ENCODE peak calls at places on chromosomes 2 and 18, in five cellular contexts. L, I, J, B and Y are unnamed samples.

GRCh38 chr18:32840962-32841361 is 68.1 kb upstream of the KLHL14 start:
- DNase-seq in J (no peak), L (no peak), I (no peak), B (no peak), Y (no peak)

GRCh38 chr2:152489364-152489763 is 154.4 kb downstream of the FMNL2 start:
- DNase-seq in B (no peak), L (no peak), J (no peak), I (no peak), Y (no peak)

GRCh38 chr2:195319112-195319460 is 337.9 kb upstream of the SLC39A10 start:
- DNase-seq in L (no peak), I (peak), B (peak), J (no peak), Y (peak)

GRCh38 chr2:57848723-57849122 is 197.9 kb upstream of the VRK2 start:
- DNase-seq in L (no peak), J (no peak), B (no peak), I (no peak), Y (no peak)

GRCh38 chr18:9716375-9716774 is 8.3 kb downstream of the RAB31 start:
- DNase-seq in J (no peak), B (no peak), L (no peak), I (no peak), Y (no peak)

GRCh38 chr2:26849056-26850001 is 1.4 kb downstream of the DPYSL5 start:
- DNase-seq in L (no peak), B (no peak), J (no peak), I (no peak), Y (no peak)

GRCh38 chr2:101725515-101726192 is 28.1 kb downstream of the MAP4K4 start:
- DNase-seq in I (no peak), B (no peak), L (no peak), J (no peak), Y (no peak)

GRCh38 chr2:191189112-191189635 is 38.4 kb upstream of the STAT4 start:
- DNase-seq in B (no peak), I (no peak), L (no peak), J (no peak), Y (no peak)

GRCh38 chr2:129459881-129460280 is 519.6 kb upstream of the RAB6C start:
- DNase-seq in L (no peak), B (no peak), J (no peak), I (no peak), Y (no peak)

GRCh38 chr2:148103946-148104345 is 83.1 kb downstream of the MBD5 start:
- DNase-seq in J (no peak), B (no peak), L (no peak), I (no peak), Y (no peak)

GRCh38 chr2:241445426-241445825 is 63.0 kb downstream of the STK25 start:
- DNase-seq in L (no peak), I (no peak), J (no peak), B (no peak), Y (no peak)

GRCh38 chr18:25253136-25253535 is 98.8 kb downstream of the ZNF521 start:
- DNase-seq in L (no peak), B (no peak), J (no peak), I (no peak), Y (no peak)

GRCh38 chr2:201411421-201411820 is 39.8 kb downstream of the TRAK2 start:
- DNase-seq in B (peak), L (no peak), J (no peak), I (no peak), Y (no peak)

GRCh38 chr18:62183578-62184195 is 3.2 kb downstream of the PIGN start:
- DNase-seq in I (peak), J (peak), B (peak), L (peak), Y (peak)

GRCh38 chr2:79235135-79235534 is 75.6 kb upstream of the REG3A start:
- DNase-seq in I (no peak), B (no peak), L (no peak), J (peak), Y (no peak)

GRCh38 chr2:175808858-175809257 is 193.2 kb downstream of the LNPK start:
- DNase-seq in L (no peak), B (no peak), J (no peak), I (no peak), Y (no peak)

GRCh38 chr2:27844821-27845255 is 45.3 kb downstream of the RBKS start:
- DNase-seq in L (no peak), J (no peak), B (peak), I (no peak), Y (peak)

GRCh38 chr18:79816981-79817606 is 19.4 kb downstream of the KCNG2 start:
- DNase-seq in I (no peak), L (no peak), B (no peak), J (no peak), Y (no peak)

GRCh38 chr18:63980896-63981454 is 11.1 kb downstream of the SERPINB8 start:
- DNase-seq in J (no peak), B (no peak), I (no peak), L (no peak), Y (no peak)

GRCh38 chr2:102736174-102736606 is 25.6 kb upstream of the TMEM182 start:
- DNase-seq in I (peak), L (peak), B (peak), J (peak), Y (peak)

GRCh38 chr2:229118336-229118735 is 152.8 kb downstream of the PID1 start:
- DNase-seq in J (no peak), L (no peak), I (no peak), B (no peak), Y (peak)

GRCh38 chr2:119433636-119434327 is 2.1 kb downstream of the TMEM37 start:
- DNase-seq in J (peak), I (no peak), L (no peak), B (no peak), Y (no peak)

GRCh38 chr2:45964226-45964841 is 312.9 kb downstream of the PRKCE start:
- DNase-seq in J (peak), L (peak), B (peak), I (peak), Y (peak)

GRCh38 chr2:234050455-234051135 is at the start of gene SPP2:
- DNase-seq in L (no peak), J (no peak), B (no peak), I (no peak), Y (peak)

GRCh38 chr2:27954771-27955384 is 64.3 kb downstream of the BABAM2 start:
- DNase-seq in L (peak), B (peak), J (peak), I (peak), Y (peak)

GRCh38 chr2:189421644-189422043 is 19.6 kb upstream of the WDR75 start:
- DNase-seq in J (no peak), L (no peak), B (peak), I (peak), Y (peak)

DNA sequence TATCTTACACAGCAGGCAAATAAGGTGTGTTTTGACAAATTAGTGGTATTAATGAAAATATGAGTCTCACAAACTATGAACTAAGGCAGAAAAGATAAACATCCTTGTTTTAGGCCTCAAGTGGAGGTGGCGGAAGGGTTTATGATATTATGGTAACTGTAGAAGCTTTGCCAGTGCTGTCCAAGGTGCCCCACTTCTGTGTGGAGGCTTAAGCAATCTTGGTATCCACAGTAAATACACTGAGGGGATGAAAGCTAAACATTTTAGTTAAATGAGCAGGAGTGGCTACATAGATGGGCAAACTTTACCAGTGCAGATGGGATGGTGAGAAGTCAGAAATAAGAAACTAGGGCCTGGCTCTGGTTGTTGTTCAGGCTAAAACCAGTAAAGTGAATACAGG is 84.7 kb downstream of the BARD1 start:
- DNase-seq in L (no peak), B (no peak), J (no peak), I (no peak), Y (no peak)
- H3K27ac ChIP-seq in L (no peak), B (no peak), J (no peak), I (no peak), Y (no peak)

DNA sequence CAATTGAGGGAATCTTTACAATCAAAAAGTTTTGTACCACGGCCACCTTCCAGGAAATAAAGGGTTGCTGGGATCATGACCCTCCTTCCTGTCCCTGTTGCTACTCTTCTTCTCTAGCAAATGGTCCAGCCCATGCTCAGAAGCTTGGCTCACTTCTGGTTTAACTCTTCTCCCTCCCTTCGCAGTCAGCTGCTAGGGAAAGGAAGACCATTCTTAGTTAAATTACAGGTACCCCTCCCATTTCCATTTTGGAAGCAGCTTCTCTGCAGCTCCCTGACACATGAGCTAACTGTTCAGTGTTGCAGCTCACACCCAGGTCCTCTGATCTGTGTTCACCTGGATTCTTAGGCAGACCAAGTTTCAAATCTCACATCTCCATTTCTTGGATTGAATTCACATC is 100.3 kb downstream of the DOCK10 start:
- DNase-seq in J (no peak), B (no peak), I (no peak), L (no peak), Y (no peak)
- H3K4me2 ChIP-seq in J (no peak), B (no peak), I (no peak), L (no peak), Y (no peak)

GRCh38 chr2:73995810-73996209 is 11.1 kb downstream of the TET3 start:
- DNase-seq in L (no peak), J (no peak), B (no peak), I (no peak), Y (no peak)
- TF ChIP-seq CTCF in L (no peak), J (peak), B (no peak), I (no peak), Y (no peak)

GRCh38 chr2:18600255-18600613 is 10.9 kb upstream of the NT5C1B start:
- DNase-seq in J (no peak), I (no peak), B (no peak), L (no peak), Y (no peak)
- H3K27ac ChIP-seq in J (no peak), I (no peak), B (no peak), L (no peak), Y (no peak)

GRCh38 chr2:216281881-216282280 is 90.4 kb downstream of the MARCHF4 start:
- DNase-seq in I (no peak), J (no peak), B (no peak), L (no peak), Y (no peak)
- H3K4me2 ChIP-seq in I (no peak), J (no peak), B (no peak), L (no peak), Y (no peak)

GRCh38 chr2:111119847-111120252 is 864 bp upstream of the BCL2L11 start:
- DNase-seq in I (no peak), L (no peak), B (no peak), J (no peak), Y (no peak)

GRCh38 chr2:111121873-111122630 is 1.3 kb downstream of the BCL2L11 start:
- DNase-seq in J (peak), I (peak), L (peak), B (peak), Y (peak)

GRCh38 chr2:111120253-111121027 is at the start of gene BCL2L11:
- DNase-seq in L (peak), B (peak), J (peak), I (peak), Y (peak)

GRCh38 chr2:111122631-111123421 is 2.1 kb downstream of the BCL2L11 start:
- DNase-seq in L (peak), B (peak), J (peak), I (peak), Y (peak)

DNA sequence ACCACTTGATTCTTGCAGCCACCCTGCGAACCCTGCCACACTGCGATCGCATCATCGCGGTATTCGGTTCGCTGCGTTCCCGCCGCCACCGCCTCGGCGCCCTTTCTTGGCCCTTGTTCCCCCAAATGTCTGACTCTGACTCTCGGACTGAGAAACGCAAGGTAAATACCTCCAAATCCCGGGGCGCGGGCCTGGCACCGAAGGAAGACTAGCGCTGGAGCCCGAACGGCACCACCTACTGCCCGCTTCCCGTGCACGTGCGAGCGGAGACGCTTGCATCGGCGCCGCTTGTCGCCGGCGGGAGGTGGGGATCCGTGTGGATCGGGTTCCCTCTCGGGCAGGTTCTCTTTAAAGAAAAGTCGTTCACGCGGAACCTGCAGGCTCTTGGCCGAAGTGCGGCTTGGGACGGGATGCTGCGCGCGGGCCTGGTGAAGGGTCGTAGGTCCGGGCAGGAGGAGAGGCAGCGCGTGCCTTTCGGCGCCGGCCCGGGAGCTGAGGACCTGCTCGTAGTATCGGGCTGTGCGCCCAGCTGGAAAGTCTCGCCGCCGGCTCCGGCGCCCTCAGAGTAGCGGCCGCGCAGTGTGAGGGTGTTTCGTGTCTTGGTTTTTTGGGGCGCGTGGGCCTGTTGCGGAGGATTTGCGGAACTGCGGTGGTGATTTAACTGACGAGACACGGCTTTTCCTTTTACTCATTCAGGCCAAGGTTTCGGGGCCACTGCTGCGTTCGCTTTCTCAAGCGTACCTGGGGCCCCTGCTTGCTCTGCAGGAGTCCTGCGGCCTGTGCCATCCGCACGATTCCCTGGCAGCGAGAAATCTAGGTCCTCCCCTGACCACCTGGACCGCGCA is 536 bp downstream of the BCL2L11 start:
- DNase-seq in I (peak), L (peak), J (peak), B (no peak), Y (no peak)
- TF ChIP-seq CTCF in I (no peak), L (peak), J (no peak), B (no peak), Y (no peak)

GRCh38 chr2:178834086-178834485 is 26.9 kb upstream of the TTN start:
- DNase-seq in L (no peak), J (no peak), B (no peak), I (no peak), Y (no peak)

GRCh38 chr2:178833382-178833781 is 26.2 kb upstream of the TTN start:
- DNase-seq in J (no peak), B (no peak), L (no peak), I (no peak), Y (no peak)

GRCh38 chr2:178836807-178837206 is 29.6 kb upstream of the TTN start:
- DNase-seq in B (no peak), I (no peak), L (no peak), J (no peak), Y (no peak)
- H3K27ac ChIP-seq in B (no peak), I (no peak), L (no peak), J (no peak), Y (no peak)

DNA sequence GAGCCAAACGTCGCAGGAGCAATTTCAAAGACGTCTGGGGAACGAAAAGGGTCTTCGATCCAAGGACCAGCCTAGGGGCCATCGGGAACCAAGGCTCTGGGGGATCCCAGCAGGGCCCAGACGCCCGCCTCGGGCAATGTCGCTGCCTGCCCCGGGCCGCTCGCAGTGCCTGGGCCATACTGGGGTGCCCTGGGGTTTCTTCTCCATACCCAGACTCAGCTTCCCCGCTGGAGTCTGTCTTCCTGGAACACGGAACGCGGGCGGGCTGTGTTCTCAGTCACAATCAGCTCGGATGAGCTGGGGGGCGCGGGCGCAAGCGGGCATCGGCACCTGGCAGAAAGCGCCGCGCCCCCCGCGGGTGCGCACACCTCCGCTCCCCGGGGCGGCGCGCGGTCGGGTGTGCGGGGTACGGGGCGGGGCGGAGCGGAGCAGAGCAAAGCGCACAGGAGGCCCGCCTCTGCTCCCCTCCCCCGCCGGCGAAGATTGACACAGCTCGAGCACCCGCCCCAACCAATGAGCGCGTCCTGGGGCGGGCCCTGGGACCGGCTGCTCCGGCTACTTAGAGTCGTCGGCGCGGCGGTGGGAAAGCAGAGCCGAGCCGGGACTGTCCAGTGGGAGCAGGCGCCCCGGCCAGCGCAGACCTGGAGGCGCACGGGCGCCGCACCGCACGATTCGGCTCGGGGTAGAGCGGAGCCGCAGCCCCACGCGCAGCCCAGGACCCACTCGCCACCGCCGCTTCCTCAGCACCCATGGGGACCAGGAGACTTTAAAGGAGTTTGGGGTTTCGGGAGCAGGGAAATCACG is at the start of gene LRATD1:
- DNase-seq in I (peak), B (peak), J (peak), L (peak), Y (peak)
- H3K4me2 ChIP-seq in I (peak), B (peak), J (peak), L (peak), Y (peak)

GRCh38 chr2:96865654-96866053 is 4.2 kb downstream of the SEMA4C start:
- DNase-seq in J (no peak), I (no peak), B (no peak), L (no peak), Y (no peak)

GRCh38 chr2:96866149-96866548 is 3.7 kb downstream of the SEMA4C start:
- DNase-seq in L (no peak), I (no peak), J (no peak), B (no peak), Y (no peak)

GRCh38 chr2:96867756-96868554 is 1.9 kb downstream of the SEMA4C start:
- DNase-seq in B (no peak), I (no peak), L (no peak), J (no peak), Y (no peak)

GRCh38 chr2:96866986-96867755 is 2.7 kb downstream of the SEMA4C start:
- DNase-seq in I (no peak), L (no peak), B (no peak), J (no peak), Y (no peak)

DNA sequence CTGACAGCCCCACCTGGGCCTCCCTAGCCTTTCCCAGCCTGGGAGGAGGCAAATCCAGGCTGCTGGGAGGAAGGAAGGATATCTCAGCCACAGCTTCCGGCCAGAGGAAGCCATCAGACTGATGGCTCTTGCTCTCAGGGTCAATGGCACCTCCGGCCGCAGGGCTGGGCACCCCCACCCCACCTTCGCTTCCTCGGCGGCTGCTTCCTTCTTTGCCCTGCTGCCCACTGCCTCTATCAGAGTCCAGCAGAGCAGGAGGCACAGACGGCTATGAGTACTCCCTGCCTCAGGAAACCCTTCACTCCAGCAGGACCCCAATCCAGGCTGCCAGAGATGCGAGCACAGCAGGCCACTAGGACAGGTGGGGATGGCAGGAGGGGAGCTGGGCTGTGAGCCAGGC is 3.3 kb downstream of the SEMA4C start:
- DNase-seq in J (no peak), B (no peak), L (no peak), I (no peak), Y (no peak)
- TF ChIP-seq CTCF in J (no peak), B (no peak), L (no peak), I (no peak), Y (no peak)